ENCODE peak calls at places on chromosome 1, in seven cellular contexts. H, D, A, K, U, Z and M are unnamed samples.

GRCh38 chr1:160724445-160725242 is 13.0 kb upstream of the CD48 start:
- DNase-seq in H (no peak), D (no peak), A (no peak), K (no peak), U (no peak), Z (no peak), M (no peak)

GRCh38 chr1:114010433-114011184 is 31.3 kb downstream of the OLFML3 start:
- DNase-seq in H (no peak), D (no peak), A (no peak), K (no peak), U (no peak), Z (no peak), M (no peak)

GRCh38 chr1:149846600-149847466 is 52.5 kb upstream of the BOLA1 start:
- DNase-seq in H (no peak), D (no peak), A (no peak), K (no peak), U (no peak), Z (no peak), M (no peak)

GRCh38 chr1:228037401-228038386 is 30.9 kb downstream of the WNT3A start:
- DNase-seq in H (peak; percentile 24), D (no peak), A (no peak), K (no peak), U (peak; percentile 84), Z (no peak), M (no peak)

GRCh38 chr1:3923378-3924185 is 23.5 kb upstream of the C1orf174 start:
- DNase-seq in H (no peak), D (no peak), A (no peak), K (no peak), U (no peak), Z (no peak), M (no peak)

GRCh38 chr1:23772049-23772853 is 6.0 kb upstream of the PITHD1 start:
- DNase-seq in H (peak; percentile 81), D (peak; percentile 64), A (peak; percentile 26), K (peak; percentile 48), U (peak; percentile 77), Z (peak; percentile 86), M (peak; percentile 86)

GRCh38 chr1:224433671-224434446 is 738 bp downstream of the WDR26 start:
- DNase-seq in H (peak; percentile 12), D (no peak), A (no peak), K (peak; percentile 28), U (peak; percentile 46), Z (peak; percentile 51), M (peak; percentile 44)

GRCh38 chr1:221663321-221663720 is 78.6 kb downstream of the DUSP10 start:
- DNase-seq in H (no peak), D (no peak), A (no peak), K (no peak), U (no peak), Z (no peak), M (no peak)

GRCh38 chr1:19344372-19344810 is 32.3 kb downstream of the SLC66A1 start:
- DNase-seq in H (peak; percentile 28), D (no peak), A (peak; percentile 42), K (peak; percentile 22), U (peak; percentile 67), Z (peak; percentile 71), M (peak; percentile 54)

GRCh38 chr1:17239420-17239819 is 9.5 kb upstream of the PADI3 start:
- DNase-seq in H (no peak), D (no peak), A (peak; percentile 82), K (peak; percentile 77), U (peak; percentile 62), Z (peak; percentile 17), M (peak; percentile 39)

GRCh38 chr1:206829875-206830274 is 35.5 kb upstream of the IL20 start:
- DNase-seq in H (no peak), D (no peak), A (no peak), K (no peak), U (no peak), Z (no peak), M (no peak)

GRCh38 chr1:162397039-162397448 is 14.9 kb downstream of the SH2D1B start:
- DNase-seq in H (no peak), D (no peak), A (no peak), K (no peak), U (no peak), Z (no peak), M (no peak)

GRCh38 chr1:44678626-44679025 is 4.1 kb downstream of the ARMH1 start:
- DNase-seq in H (no peak), D (no peak), A (no peak), K (no peak), U (no peak), Z (no peak), M (no peak)

GRCh38 chr1:205950826-205951549 is 7.7 kb upstream of the SLC26A9 start:
- DNase-seq in H (no peak), D (no peak), A (no peak), K (no peak), U (no peak), Z (no peak), M (no peak)

GRCh38 chr1:165376811-165377153 is 20.3 kb upstream of the LMX1A start:
- DNase-seq in H (no peak), D (no peak), A (no peak), K (no peak), U (no peak), Z (no peak), M (no peak)

GRCh38 chr1:230262867-230263572 is 163.1 kb downstream of the PGBD5 start:
- DNase-seq in H (no peak), D (no peak), A (no peak), K (no peak), U (no peak), Z (no peak), M (no peak)